ENCODE peak calls at places on chromosomes 2 and 18, in nine cellular contexts. T, L, A, P, R, B, I, C and N are unnamed samples.

GRCh38 chr2:72036595-72036994 is 111.1 kb downstream of the CYP26B1 start:
- DNase-seq in B (no peak), L (no peak), A (no peak), C (no peak), P (no peak), T (no peak), I (no peak), R (no peak), N (no peak)

GRCh38 chr18:76644580-76644979 is 149.5 kb upstream of the ZNF516 start:
- DNase-seq in A (no peak), P (no peak), L (no peak), B (no peak), I (no peak), C (no peak), R (no peak), T (no peak), N (no peak)

GRCh38 chr2:127437781-127438726 is 19.8 kb downstream of the PROC start:
- DNase-seq in L (no peak), R (no peak), A (no peak), C (no peak), P (no peak), B (no peak), T (no peak), I (no peak), N (no peak)

GRCh38 chr2:135055182-135055786 is 3.2 kb downstream of the RAB3GAP1 start:
- DNase-seq in B (no peak), A (no peak), I (no peak), R (no peak), C (no peak), T (no peak), L (no peak), P (no peak), N (no peak)

GRCh38 chr2:207341114-207341750 is 175.5 kb upstream of the KLF7 start:
- DNase-seq in A (no peak), L (no peak), P (no peak), C (no peak), T (no peak), R (no peak), B (no peak), I (no peak), N (no peak)

GRCh38 chr18:24497052-24497754 is 36.8 kb downstream of the HRH4 start:
- DNase-seq in B (no peak), P (no peak), T (no peak), L (no peak), R (no peak), I (no peak), A (no peak), C (no peak), N (no peak)

GRCh38 chr2:98277156-98277859 is 68.9 kb upstream of the CNGA3 start:
- DNase-seq in B (no peak), L (no peak), R (no peak), P (no peak), T (no peak), A (no peak), I (no peak), C (no peak), N (no peak)

GRCh38 chr2:173991857-173992588 is 26.9 kb upstream of the SP3 start:
- DNase-seq in A (no peak), I (peak; percentile 85), R (no peak), B (no peak), T (no peak), C (no peak), L (no peak), P (no peak), N (no peak)

GRCh38 chr2:30354621-30355020 is 92.4 kb upstream of the LCLAT1 start:
- DNase-seq in P (no peak), A (no peak), I (no peak), T (no peak), L (no peak), C (no peak), R (no peak), B (no peak), N (no peak)